ENCODE peak calls at places on chromosomes 6 and 20, in seven cellular contexts. P is MCF 10A, H is uterus, L is HFFc6, B is AG09309, M is RWPE2, V is upper lobe of right lung. N is an unnamed sample.

GRCh38 chr6:153131037-153131981 is at the start of gene RGS17:
- DNase-seq in P (peak; percentile 67), V (peak; percentile 74), M (peak; percentile 73), H (peak; percentile 50), L (peak; percentile 21), B (peak; percentile 23), N (no peak)

GRCh38 chr6:42390228-42390934 is 61.3 kb downstream of the TRERF1 start:
- DNase-seq in P (no peak), V (no peak), L (no peak), H (no peak), M (no peak), B (no peak), N (no peak)

GRCh38 chr6:11876934-11877433 is 98.4 kb upstream of the ADTRP start:
- DNase-seq in M (no peak), B (no peak), L (no peak), H (no peak), P (no peak), V (no peak), N (no peak)

GRCh38 chr20:13002256-13002655 is 6.5 kb upstream of the SPTLC3 start:
- DNase-seq in B (no peak), H (no peak), M (no peak), V (no peak), L (no peak), P (no peak), N (no peak)

GRCh38 chr6:38107073-38107472 is 287.5 kb downstream of the ZFAND3 start:
- DNase-seq in H (no peak), B (no peak), V (no peak), L (no peak), P (no peak), M (no peak), N (no peak)

GRCh38 chr20:51447097-51447764 is 95.3 kb downstream of the NFATC2 start:
- DNase-seq in B (peak; percentile 84), L (peak; percentile 96), P (peak; percentile 97), V (no peak), H (peak; percentile 91), M (peak; percentile 99), N (peak; percentile 77)

GRCh38 chr6:160950507-160950906 is 41.1 kb upstream of the MAP3K4 start:
- DNase-seq in L (no peak), B (no peak), H (no peak), V (no peak), M (no peak), P (peak; percentile 76), N (no peak)

GRCh38 chr6:41466437-41466990 is 79.7 kb upstream of the FOXP4 start:
- DNase-seq in L (no peak), M (no peak), V (no peak), B (no peak), P (peak; percentile 52), H (no peak), N (no peak)

GRCh38 chr6:78611886-78612480 is 255.4 kb upstream of the IRAK1BP1 start:
- DNase-seq in L (peak; percentile 24), P (peak; percentile 31), H (no peak), B (no peak), M (no peak), V (no peak), N (no peak)

GRCh38 chr6:103675807-103676406 is 1183.8 kb downstream of the HACE1 start:
- DNase-seq in V (no peak), P (peak; percentile 22), H (no peak), L (no peak), M (no peak), B (no peak), N (no peak)

GRCh38 chr6:163706688-163707087 is 292.2 kb downstream of the QKI start:
- DNase-seq in B (no peak), L (no peak), V (peak; percentile 33), P (peak; percentile 18), M (no peak), H (no peak), N (no peak)

GRCh38 chr6:134182528-134182927 is 130.1 kb upstream of the SLC2A12 start:
- DNase-seq in B (no peak), H (no peak), M (no peak), P (no peak), L (no peak), V (no peak), N (no peak)

GRCh38 chr6:164164921-164165320 is 750.4 kb downstream of the QKI start:
- DNase-seq in B (no peak), L (no peak), P (no peak), H (no peak), V (no peak), M (no peak), N (no peak)

GRCh38 chr6:38234141-38234540 is 405.6 kb downstream of the BTBD9 start:
- DNase-seq in P (no peak), H (no peak), V (no peak), B (no peak), L (no peak), M (no peak), N (no peak)

GRCh38 chr20:4344660-4345059 is 329.3 kb upstream of the RNF24 start:
- DNase-seq in M (no peak), B (no peak), H (no peak), V (no peak), L (peak; percentile 24), P (no peak), N (no peak)

GRCh38 chr6:132733288-132733687 is 19.4 kb upstream of the VNN1 start:
- DNase-seq in P (no peak), B (no peak), H (no peak), M (no peak), V (no peak), L (no peak), N (no peak)

GRCh38 chr6:30002871-30003270 is 58.2 kb upstream of the POLR1H start:
- DNase-seq in P (peak; percentile 24), V (no peak), L (peak; percentile 13), M (no peak), H (no peak), B (peak; percentile 17), N (no peak)

GRCh38 chr6:131949909-131950766 is 1.0 kb downstream of the CCN2 start:
- DNase-seq in P (peak; percentile 90), H (peak; percentile 82), V (peak; percentile 82), B (peak; percentile 81), M (peak; percentile 68), L (peak; percentile 96), N (peak; percentile 89)

GRCh38 chr20:53917145-53918009 is 153.0 kb downstream of the BCAS1 start:
- DNase-seq in H (peak; percentile 35), V (no peak), B (no peak), P (no peak), M (no peak), L (peak; percentile 61), N (peak; percentile 82)

GRCh38 chr6:105849741-105850140 is 236.4 kb upstream of the PRDM1 start:
- DNase-seq in P (no peak), M (no peak), V (no peak), B (no peak), H (no peak), L (no peak), N (no peak)

GRCh38 chr6:82616386-82617028 is 252.9 kb downstream of the TPBG start:
- DNase-seq in P (peak; percentile 6), M (no peak), B (no peak), H (no peak), V (no peak), L (peak; percentile 10), N (no peak)

GRCh38 chr20:8880085-8880853 is 188.6 kb upstream of the PLCB4 start:
- DNase-seq in L (no peak), P (no peak), M (no peak), V (no peak), H (no peak), B (no peak), N (no peak)

GRCh38 chr6:49632712-49633111 is 3.9 kb downstream of the RHAG start:
- DNase-seq in H (no peak), P (no peak), M (no peak), B (no peak), V (no peak), L (no peak), N (no peak)

GRCh38 chr20:62089393-62089792 is 23.7 kb upstream of the TAF4 start:
- DNase-seq in B (no peak), P (no peak), H (no peak), L (no peak), M (no peak), V (no peak), N (no peak)
- TF ChIP-seq CTCF in B (no peak), P (no peak), H (peak; percentile 16), L (no peak), M (no peak), V (no peak), N (no peak)

DNA sequence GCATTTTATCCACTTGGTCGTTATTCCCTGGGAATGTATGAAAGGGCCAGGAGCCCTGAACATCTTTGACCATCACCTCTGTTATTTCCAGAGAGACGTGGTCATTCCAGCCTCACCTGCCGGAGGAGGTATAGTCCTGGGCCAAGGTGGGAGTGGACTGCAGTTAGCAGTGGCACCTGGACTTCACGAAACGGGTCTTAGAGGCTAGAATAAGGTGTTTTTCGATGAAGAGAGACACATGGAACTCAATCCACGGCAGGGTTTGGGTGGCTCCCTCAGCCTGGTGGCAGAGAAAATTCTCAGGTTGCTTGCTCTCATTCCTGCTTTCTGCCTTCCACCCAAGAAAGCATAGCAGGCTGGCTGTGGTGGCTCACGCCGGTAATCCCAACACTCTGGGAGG is 48.0 kb downstream of the BMP6 start:
- DNase-seq in B (no peak), L (no peak), V (no peak), H (no peak), P (no peak), M (no peak), N (no peak)
- TF ChIP-seq CTCF in B (no peak), L (no peak), V (no peak), H (no peak), P (no peak), M (no peak), N (no peak)

GRCh38 chr20:45118028-45118427 is 3.1 kb upstream of the WFDC5 start:
- DNase-seq in P (no peak), V (no peak), H (no peak), M (no peak), B (no peak), L (no peak), N (no peak)
- TF ChIP-seq CTCF in P (no peak), V (no peak), H (no peak), M (peak; percentile 63), B (no peak), L (peak; percentile 42), N (no peak)

GRCh38 chr6:100691972-100692371 is 189.2 kb downstream of the ASCC3 start:
- DNase-seq in P (no peak), L (no peak), B (no peak), M (no peak), H (no peak), V (no peak), N (no peak)

GRCh38 chr6:100695445-100695844 is 185.7 kb downstream of the ASCC3 start:
- DNase-seq in V (no peak), M (no peak), P (no peak), L (no peak), H (no peak), B (no peak), N (no peak)

DNA sequence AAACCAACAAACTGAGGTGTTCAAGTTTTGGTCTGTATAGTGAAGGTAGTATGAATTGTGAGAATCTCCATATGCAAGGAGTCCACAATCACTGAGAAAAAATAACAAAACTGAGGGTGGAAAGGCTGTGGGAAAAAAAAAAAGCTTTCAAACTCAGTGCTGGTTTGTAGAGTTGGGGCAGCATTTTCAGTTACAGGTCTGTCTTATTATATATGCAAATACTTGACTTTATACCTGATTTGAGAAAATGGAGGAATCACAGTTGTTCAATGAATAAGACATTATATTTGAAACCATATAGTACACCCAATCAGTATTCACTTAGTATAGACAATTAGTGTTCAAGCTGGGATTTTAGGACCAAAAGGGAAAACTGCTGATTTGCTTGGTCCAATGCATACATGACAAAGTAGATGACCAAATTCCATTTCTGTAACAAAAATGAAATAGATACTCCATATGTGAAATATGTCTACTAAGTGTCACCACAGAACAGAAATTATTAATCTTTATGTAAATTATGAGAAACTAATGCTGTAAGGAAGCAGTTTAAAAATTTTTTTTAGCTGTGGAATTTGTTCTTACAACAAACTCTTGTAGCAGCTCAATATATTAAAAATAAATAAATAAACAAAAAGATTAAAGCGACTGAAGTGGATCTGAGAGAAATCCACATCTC is 187.7 kb downstream of the ASCC3 start:
- DNase-seq in V (no peak), M (no peak), H (no peak), P (no peak), B (no peak), L (no peak), N (no peak)
- TF ChIP-seq CTCF in V (no peak), M (no peak), H (no peak), P (no peak), B (no peak), L (no peak), N (no peak)